ENCODE peak calls at places on chromosomes 3 and 15, in four cellular contexts. One of them, this sample, is unnamed.

GRCh38 chr15:22951381-22952280 is 28.5 kb downstream of the CYFIP1 start:
- DNase-seq in NB4: no peak
- DNase-seq in sigmoid colon: peak; percentile 75
- DNase-seq in K562: no peak
- DNase-seq in this sample: no peak

GRCh38 chr3:194286747-194287146 is 64.4 kb downstream of the CPN2 start:
- DNase-seq in NB4: no peak
- DNase-seq in K562: no peak
- DNase-seq in sigmoid colon: peak; percentile 50
- DNase-seq in this sample: no peak

GRCh38 chr3:17935217-17935616 is 192.8 kb upstream of the TBC1D5 start:
- DNase-seq in K562: no peak
- DNase-seq in NB4: no peak
- DNase-seq in sigmoid colon: no peak
- DNase-seq in this sample: no peak

GRCh38 chr3:146682176-146682575 is 77.0 kb upstream of the PLSCR5 start:
- DNase-seq in K562: no peak
- DNase-seq in NB4: no peak
- DNase-seq in sigmoid colon: no peak
- DNase-seq in this sample: no peak

GRCh38 chr3:194250104-194251002 is 100.8 kb downstream of the CPN2 start:
- DNase-seq in K562: no peak
- DNase-seq in sigmoid colon: peak; percentile 88
- DNase-seq in NB4: no peak
- DNase-seq in this sample: no peak

GRCh38 chr15:42091753-42092665 is 2.4 kb downstream of the PLA2G4D start:
- DNase-seq in K562: no peak
- DNase-seq in sigmoid colon: no peak
- DNase-seq in NB4: peak; percentile 15
- DNase-seq in this sample: no peak

GRCh38 chr3:72052841-72053409 is 268.0 kb upstream of the PROK2 start:
- DNase-seq in NB4: no peak
- DNase-seq in K562: no peak
- DNase-seq in sigmoid colon: no peak
- DNase-seq in this sample: no peak

GRCh38 chr3:104805042-104805441 is 561.7 kb upstream of the ALCAM start:
- DNase-seq in NB4: no peak
- DNase-seq in K562: no peak
- DNase-seq in sigmoid colon: no peak
- DNase-seq in this sample: no peak

GRCh38 chr3:110384601-110385000 is 687.0 kb upstream of the NECTIN3 start:
- DNase-seq in K562: no peak
- DNase-seq in sigmoid colon: no peak
- DNase-seq in NB4: no peak
- DNase-seq in this sample: no peak

GRCh38 chr3:46110701-46111493 is 83.6 kb upstream of the XCR1 start:
- DNase-seq in K562: no peak
- DNase-seq in NB4: peak; percentile 95
- DNase-seq in sigmoid colon: no peak
- DNase-seq in this sample: peak; percentile 47

GRCh38 chr15:47356297-47356696 is 361.0 kb upstream of the SEMA6D start:
- DNase-seq in NB4: no peak
- DNase-seq in sigmoid colon: no peak
- DNase-seq in K562: no peak
- DNase-seq in this sample: no peak

GRCh38 chr3:66208189-66208588 is 12.6 kb upstream of the SLC25A26 start:
- DNase-seq in NB4: no peak
- DNase-seq in sigmoid colon: no peak
- DNase-seq in K562: no peak
- DNase-seq in this sample: no peak

GRCh38 chr3:49021813-49022720 is at the start of gene NDUFAF3:
- DNase-seq in NB4: peak; percentile 95
- DNase-seq in K562: peak; percentile 80
- DNase-seq in sigmoid colon: peak; percentile 96
- DNase-seq in this sample: peak; percentile 90

GRCh38 chr3:16515885-16516420 is 2.5 kb upstream of the RFTN1 start:
- DNase-seq in sigmoid colon: no peak
- DNase-seq in NB4: no peak
- DNase-seq in K562: no peak
- DNase-seq in this sample: no peak

GRCh38 chr15:64842986-64843561 is 1.4 kb downstream of the PLEKHO2 start:
- DNase-seq in K562: peak; percentile 60
- DNase-seq in sigmoid colon: peak; percentile 92
- DNase-seq in NB4: peak; percentile 93
- DNase-seq in this sample: no peak
- TF ChIP-seq POLR2A in K562: no peak
- TF ChIP-seq POLR2A in sigmoid colon: no peak
- TF ChIP-seq POLR2A in NB4: no peak
- TF ChIP-seq POLR2A in this sample: no peak

DNA sequence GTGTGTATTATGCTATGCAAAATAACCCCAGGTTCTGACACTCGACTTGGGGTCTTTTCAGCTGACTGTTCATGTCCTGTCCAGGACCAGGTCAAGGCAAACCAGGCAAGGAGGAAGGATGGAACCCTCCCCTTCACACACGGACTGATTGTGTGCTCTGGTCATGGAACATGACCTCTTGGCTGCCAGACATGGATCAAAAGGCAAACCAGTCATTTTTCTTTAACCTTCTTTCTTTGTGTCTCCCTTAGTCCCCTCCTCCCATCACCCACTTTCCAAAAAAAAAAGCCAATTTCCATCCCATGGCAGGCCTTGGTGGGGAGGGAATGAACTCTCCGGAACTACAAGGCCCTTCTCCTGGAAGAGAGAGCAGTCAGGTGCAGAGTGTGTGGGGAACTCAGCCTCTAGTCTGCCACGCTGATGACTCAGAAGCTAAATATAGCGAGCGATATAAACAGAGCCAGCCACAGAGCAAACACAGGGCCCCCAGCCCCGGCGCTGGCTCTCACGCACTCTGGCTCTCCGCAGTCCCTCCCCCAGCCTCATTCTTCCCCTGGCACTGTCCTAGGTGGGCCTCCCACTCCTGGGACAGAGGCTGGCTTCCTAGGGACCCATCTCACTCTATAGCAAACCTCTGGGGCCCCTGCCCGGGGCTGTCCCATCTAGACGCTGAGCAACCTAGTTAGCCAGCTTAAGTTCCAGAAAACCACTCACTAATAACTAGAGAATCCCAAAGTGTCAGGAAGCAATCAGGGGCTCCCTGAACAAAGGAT is 10.0 kb downstream of the BMF start:
- DNase-seq in NB4: peak; percentile 97
- DNase-seq in K562: peak; percentile 89
- DNase-seq in sigmoid colon: peak; percentile 91
- DNase-seq in this sample: peak; percentile 93
- TF ChIP-seq POLR2A in NB4: peak; percentile 54
- TF ChIP-seq POLR2A in K562: peak; percentile 41
- TF ChIP-seq POLR2A in sigmoid colon: peak; percentile 40
- TF ChIP-seq POLR2A in this sample: no peak

GRCh38 chr3:10352146-10352911 is 31.4 kb upstream of the SEC13 start:
- DNase-seq in K562: no peak
- DNase-seq in NB4: no peak
- DNase-seq in sigmoid colon: no peak
- DNase-seq in this sample: peak; percentile 81
- TF ChIP-seq POLR2A in K562: no peak
- TF ChIP-seq POLR2A in NB4: no peak
- TF ChIP-seq POLR2A in sigmoid colon: no peak
- TF ChIP-seq POLR2A in this sample: no peak

GRCh38 chr15:66929843-66930242 is 135.6 kb upstream of the SMAD3 start:
- DNase-seq in NB4: no peak
- DNase-seq in K562: no peak
- DNase-seq in sigmoid colon: no peak
- DNase-seq in this sample: no peak
- TF ChIP-seq POLR2A in NB4: no peak
- TF ChIP-seq POLR2A in K562: no peak
- TF ChIP-seq POLR2A in sigmoid colon: no peak
- TF ChIP-seq POLR2A in this sample: no peak

DNA sequence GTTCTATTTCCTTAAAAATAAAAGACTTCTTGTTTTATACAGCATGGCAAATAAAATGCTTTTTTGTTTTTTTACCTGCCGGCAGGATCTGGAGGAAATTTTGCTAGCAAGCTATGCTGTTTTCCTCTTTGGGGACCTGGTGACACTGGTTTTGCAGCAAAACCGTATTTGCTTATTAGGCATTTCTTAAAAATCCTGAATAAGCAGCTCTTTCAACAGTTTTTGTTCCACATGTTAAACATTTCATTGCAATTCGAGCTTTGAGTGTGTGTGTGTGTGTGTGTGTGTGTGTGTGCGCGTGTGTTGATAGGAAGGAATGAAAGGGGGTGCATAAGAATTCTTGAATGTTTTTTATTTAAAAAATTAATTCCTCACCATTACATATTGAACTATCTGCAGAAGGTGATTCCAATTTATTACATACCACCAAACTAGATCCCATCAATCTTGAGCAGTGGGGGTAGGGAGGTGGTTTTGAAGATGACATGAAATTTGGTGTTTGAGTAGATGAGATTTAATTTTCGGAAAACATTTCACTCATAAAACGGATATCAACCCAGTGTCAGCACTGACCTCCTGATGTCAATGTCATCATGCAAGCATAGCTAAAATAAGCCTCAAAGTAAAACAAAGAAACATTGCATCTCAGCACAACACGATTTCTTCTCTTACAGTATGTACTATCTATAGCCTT is 17.2 kb downstream of the ZBTB38 start:
- DNase-seq in K562: no peak
- DNase-seq in sigmoid colon: no peak
- DNase-seq in NB4: no peak
- DNase-seq in this sample: no peak
- TF ChIP-seq POLR2A in K562: no peak
- TF ChIP-seq POLR2A in sigmoid colon: no peak
- TF ChIP-seq POLR2A in NB4: no peak
- TF ChIP-seq POLR2A in this sample: no peak

GRCh38 chr3:73385538-73385937 is 239.2 kb downstream of the PDZRN3 start:
- DNase-seq in sigmoid colon: no peak
- DNase-seq in NB4: no peak
- DNase-seq in K562: no peak
- DNase-seq in this sample: no peak
- TF ChIP-seq POLR2A in sigmoid colon: no peak
- TF ChIP-seq POLR2A in NB4: no peak
- TF ChIP-seq POLR2A in K562: no peak
- TF ChIP-seq POLR2A in this sample: no peak

GRCh38 chr15:69994429-69995201 is 103.1 kb downstream of the TLE3 start:
- DNase-seq in K562: no peak
- DNase-seq in NB4: no peak
- DNase-seq in sigmoid colon: no peak
- DNase-seq in this sample: no peak

GRCh38 chr15:69998541-69999391 is 99.0 kb downstream of the TLE3 start:
- DNase-seq in K562: no peak
- DNase-seq in sigmoid colon: no peak
- DNase-seq in NB4: no peak
- DNase-seq in this sample: no peak

GRCh38 chr15:69996321-69996720 is 101.4 kb downstream of the TLE3 start:
- DNase-seq in NB4: no peak
- DNase-seq in K562: no peak
- DNase-seq in sigmoid colon: no peak
- DNase-seq in this sample: no peak

GRCh38 chr15:69997701-69998273 is 99.9 kb downstream of the TLE3 start:
- DNase-seq in NB4: peak; percentile 42
- DNase-seq in K562: no peak
- DNase-seq in sigmoid colon: no peak
- DNase-seq in this sample: no peak

GRCh38 chr15:69996842-69997478 is 100.8 kb downstream of the TLE3 start:
- DNase-seq in NB4: no peak
- DNase-seq in sigmoid colon: no peak
- DNase-seq in K562: no peak
- DNase-seq in this sample: no peak
- TF ChIP-seq POLR2A in NB4: no peak
- TF ChIP-seq POLR2A in sigmoid colon: no peak
- TF ChIP-seq POLR2A in K562: no peak
- TF ChIP-seq POLR2A in this sample: no peak

GRCh38 chr3:65202395-65202794 is 514.6 kb upstream of the ADAMTS9 start:
- DNase-seq in NB4: no peak
- DNase-seq in sigmoid colon: no peak
- DNase-seq in K562: no peak
- DNase-seq in this sample: no peak

GRCh38 chr3:65196663-65197062 is 508.9 kb upstream of the ADAMTS9 start:
- DNase-seq in sigmoid colon: no peak
- DNase-seq in NB4: no peak
- DNase-seq in K562: no peak
- DNase-seq in this sample: no peak

GRCh38 chr3:65195211-65195610 is 507.4 kb upstream of the ADAMTS9 start:
- DNase-seq in K562: no peak
- DNase-seq in sigmoid colon: no peak
- DNase-seq in NB4: no peak
- DNase-seq in this sample: no peak

DNA sequence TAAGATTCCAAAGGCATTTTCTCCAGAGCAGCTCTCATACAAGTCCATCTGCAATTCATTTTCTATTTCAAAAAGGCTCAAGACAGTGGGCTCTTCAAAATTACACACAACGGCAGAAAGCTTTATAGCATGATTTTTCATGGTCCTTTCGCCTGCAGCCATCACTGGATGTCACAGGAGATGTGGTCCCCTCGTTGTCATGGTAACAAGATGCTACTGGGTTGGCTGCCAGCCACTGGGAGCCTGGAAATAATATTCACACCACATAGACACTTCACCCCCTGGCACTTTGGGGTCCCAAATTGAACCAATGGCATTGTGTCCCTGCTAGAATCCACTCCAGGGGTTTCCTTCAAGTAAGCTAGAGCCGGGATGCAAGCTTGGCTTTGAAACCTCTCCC is 512.5 kb upstream of the ADAMTS9 start:
- DNase-seq in sigmoid colon: no peak
- DNase-seq in K562: no peak
- DNase-seq in NB4: no peak
- DNase-seq in this sample: no peak
- TF ChIP-seq POLR2A in sigmoid colon: no peak
- TF ChIP-seq POLR2A in K562: no peak
- TF ChIP-seq POLR2A in NB4: no peak
- TF ChIP-seq POLR2A in this sample: no peak

DNA sequence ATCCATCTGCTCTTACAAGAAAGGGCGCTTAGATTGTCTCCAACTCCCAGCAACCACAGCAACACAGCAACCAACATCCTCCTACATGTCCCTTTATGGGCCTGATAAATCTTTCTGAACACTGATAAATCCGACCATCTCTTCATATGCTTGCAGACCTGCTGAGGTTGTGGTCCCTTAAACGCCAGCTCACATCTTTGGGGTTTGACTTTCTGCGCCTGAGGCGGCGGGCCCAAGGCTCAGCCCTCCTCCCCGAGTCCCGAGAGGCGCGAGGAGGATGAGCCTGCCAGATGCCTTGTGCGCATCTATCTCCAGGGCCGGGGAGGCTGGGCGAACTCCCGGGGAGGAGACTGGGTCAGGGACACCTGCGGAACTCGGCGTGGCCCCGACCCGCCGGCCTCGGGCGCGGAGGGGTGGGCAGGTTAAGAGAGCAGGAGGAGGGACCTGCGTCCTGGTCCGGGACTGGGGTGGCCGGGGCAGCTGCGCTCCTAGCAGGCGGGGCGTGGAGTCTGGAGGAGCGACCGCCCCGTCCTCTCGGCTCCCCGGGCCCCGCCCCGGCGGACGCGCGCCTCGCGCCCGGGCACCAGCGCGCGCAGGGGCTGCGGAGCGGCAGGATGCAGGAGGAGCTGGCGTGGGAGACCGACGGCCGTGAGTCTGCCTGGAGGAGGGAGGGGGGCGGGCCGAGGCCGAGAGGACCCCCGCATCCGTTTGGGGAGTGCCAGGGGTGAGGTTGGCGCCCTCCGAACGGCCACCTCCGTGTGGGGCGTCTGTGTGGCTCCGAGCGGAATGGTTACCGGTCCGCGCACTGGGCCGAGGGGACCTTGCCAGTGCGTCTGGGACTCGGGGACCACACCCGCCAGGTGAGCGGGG is at the start of gene ANKDD1A:
- DNase-seq in K562: no peak
- DNase-seq in NB4: peak; percentile 10
- DNase-seq in sigmoid colon: peak; percentile 85
- DNase-seq in this sample: peak; percentile 53
- TF ChIP-seq POLR2A in K562: no peak
- TF ChIP-seq POLR2A in NB4: no peak
- TF ChIP-seq POLR2A in sigmoid colon: no peak
- TF ChIP-seq POLR2A in this sample: no peak